ENCODE peak calls at places on chromosomes 3 and 15, in six cellular contexts. One of them, this sample, is unnamed.
A peak's percentile ranks its signal among the peaks of the same experiment; 100 is the strongest.

GRCh38 chr3:59266551-59266950 is 216.7 kb upstream of the CFAP20DC start:
- DNase-seq in NCI-H146: no peak
- DNase-seq in mammary epithelial cell: peak; percentile 97
- DNase-seq in dorsolateral prefrontal cortex: no peak
- DNase-seq in T-helper 17 cell: no peak
- DNase-seq in GDM1: no peak
- DNase-seq in this sample: peak; percentile 44

GRCh38 chr15:26433818-26434217 is 339.0 kb downstream of the GABRB3 start:
- DNase-seq in NCI-H146: no peak
- DNase-seq in mammary epithelial cell: no peak
- DNase-seq in dorsolateral prefrontal cortex: no peak
- DNase-seq in T-helper 17 cell: no peak
- DNase-seq in GDM1: no peak
- DNase-seq in this sample: no peak

GRCh38 chr3:50155891-50156290 is 767 bp downstream of the SEMA3F start:
- DNase-seq in NCI-H146: no peak
- DNase-seq in mammary epithelial cell: peak; percentile 30
- DNase-seq in dorsolateral prefrontal cortex: no peak
- DNase-seq in T-helper 17 cell: no peak
- DNase-seq in GDM1: no peak
- DNase-seq in this sample: no peak

GRCh38 chr3:183172051-183172639 is 9.6 kb upstream of the LAMP3 start:
- DNase-seq in NCI-H146: no peak
- DNase-seq in mammary epithelial cell: no peak
- DNase-seq in dorsolateral prefrontal cortex: no peak
- DNase-seq in T-helper 17 cell: no peak
- DNase-seq in GDM1: no peak
- DNase-seq in this sample: no peak

GRCh38 chr3:114671741-114672510 is 378.1 kb downstream of the TIGIT start:
- DNase-seq in NCI-H146: no peak
- DNase-seq in mammary epithelial cell: no peak
- DNase-seq in dorsolateral prefrontal cortex: no peak
- DNase-seq in T-helper 17 cell: no peak
- DNase-seq in GDM1: no peak
- DNase-seq in this sample: no peak

GRCh38 chr3:123993818-123994217 is 1.9 kb upstream of the ROPN1 start:
- DNase-seq in NCI-H146: peak; percentile 99
- DNase-seq in mammary epithelial cell: no peak
- DNase-seq in dorsolateral prefrontal cortex: no peak
- DNase-seq in T-helper 17 cell: no peak
- DNase-seq in GDM1: no peak
- DNase-seq in this sample: no peak

GRCh38 chr3:168620854-168621253 is 525.1 kb upstream of the GOLIM4 start:
- DNase-seq in NCI-H146: peak; percentile 76
- DNase-seq in mammary epithelial cell: no peak
- DNase-seq in dorsolateral prefrontal cortex: no peak
- DNase-seq in T-helper 17 cell: no peak
- DNase-seq in GDM1: no peak
- DNase-seq in this sample: no peak

GRCh38 chr3:40583691-40584090 is 58.9 kb downstream of the ZNF621 start:
- DNase-seq in NCI-H146: no peak
- DNase-seq in mammary epithelial cell: no peak
- DNase-seq in dorsolateral prefrontal cortex: no peak
- DNase-seq in T-helper 17 cell: no peak
- DNase-seq in GDM1: no peak
- DNase-seq in this sample: no peak

GRCh38 chr15:36370735-36371115 is 208.7 kb upstream of the CDIN1 start:
- DNase-seq in NCI-H146: no peak
- DNase-seq in mammary epithelial cell: peak; percentile 87
- DNase-seq in dorsolateral prefrontal cortex: no peak
- DNase-seq in T-helper 17 cell: no peak
- DNase-seq in GDM1: no peak
- DNase-seq in this sample: peak; percentile 88

GRCh38 chr3:21919383-21919782 is 168.4 kb upstream of the ZNF385D start:
- DNase-seq in NCI-H146: no peak
- DNase-seq in mammary epithelial cell: no peak
- DNase-seq in dorsolateral prefrontal cortex: no peak
- DNase-seq in T-helper 17 cell: no peak
- DNase-seq in GDM1: no peak
- DNase-seq in this sample: no peak

GRCh38 chr15:23441204-23441603 is 5.8 kb downstream of the GOLGA6L2 start:
- DNase-seq in NCI-H146: no peak
- DNase-seq in mammary epithelial cell: no peak
- DNase-seq in dorsolateral prefrontal cortex: no peak
- DNase-seq in T-helper 17 cell: no peak
- DNase-seq in GDM1: no peak
- DNase-seq in this sample: no peak

GRCh38 chr3:197942956-197943556 is 6.9 kb upstream of the RPL35A start:
- DNase-seq in NCI-H146: peak; percentile 50
- DNase-seq in mammary epithelial cell: peak; percentile 35
- DNase-seq in dorsolateral prefrontal cortex: no peak
- DNase-seq in T-helper 17 cell: no peak
- DNase-seq in GDM1: no peak
- DNase-seq in this sample: peak; percentile 61

GRCh38 chr3:69710153-69710977 is 28.9 kb upstream of the MITF start:
- DNase-seq in NCI-H146: no peak
- DNase-seq in mammary epithelial cell: no peak
- DNase-seq in dorsolateral prefrontal cortex: no peak
- DNase-seq in T-helper 17 cell: no peak
- DNase-seq in GDM1: no peak
- DNase-seq in this sample: peak; percentile 76

GRCh38 chr3:52245322-52246263 is at the start of gene PPM1M:
- DNase-seq in NCI-H146: peak; percentile 22
- DNase-seq in mammary epithelial cell: peak; percentile 31
- DNase-seq in dorsolateral prefrontal cortex: peak; percentile 46
- DNase-seq in T-helper 17 cell: peak; percentile 72
- DNase-seq in GDM1: peak; percentile 25
- DNase-seq in this sample: peak; percentile 31

This sample was measured in IMR-90.